ENCODE peak calls at places on chromosome 20, in four cellular contexts. Y, Q, H and X are unnamed samples.

GRCh38 chr20:62083312-62083711 is 17.6 kb upstream of the TAF4 start:
- DNase-seq in Q (no peak), H (no peak), Y (no peak), X (no peak)

GRCh38 chr20:56245761-56246160 is 2.8 kb upstream of the MC3R start:
- DNase-seq in H (peak), Q (no peak), Y (no peak), X (no peak)

GRCh38 chr20:8161262-8162071 is 29.4 kb downstream of the PLCB1 start:
- DNase-seq in Q (no peak), Y (no peak), H (no peak), X (peak)

GRCh38 chr20:36465109-36466080 is 75.9 kb upstream of the MYL9 start:
- DNase-seq in H (peak), Q (no peak), Y (no peak), X (peak)

GRCh38 chr20:4369798-4370124 is 351.9 kb upstream of the PRND start:
- DNase-seq in H (no peak), Y (no peak), Q (no peak), X (no peak)

GRCh38 chr20:58790440-58790839 is 60.3 kb downstream of the GNAS-AS1 start:
- DNase-seq in H (no peak), Y (no peak), Q (no peak), X (no peak)

GRCh38 chr20:41670631-41671030 is 52.5 kb upstream of the CHD6 start:
- DNase-seq in Y (no peak), H (peak), Q (no peak), X (no peak)

GRCh38 chr20:51457281-51457932 is 85.1 kb downstream of the NFATC2 start:
- DNase-seq in Q (no peak), Y (peak), H (no peak), X (peak)

GRCh38 chr20:5600982-5601381 is 149.2 kb upstream of the SHLD1 start:
- DNase-seq in Q (no peak), H (no peak), Y (no peak), X (no peak)

GRCh38 chr20:50540620-50541605 is 30.7 kb downstream of the PTPN1 start:
- DNase-seq in Q (no peak), Y (peak), H (peak), X (peak)